ENCODE peak calls at places on chromosomes 4 and X, in four cellular contexts. One of them, this sample, is unnamed.

GRCh38 chr4:6763330-6763851 is 19.1 kb upstream of the KIAA0232 start:
- DNase-seq in suprapubic skin: no peak
- DNase-seq in body of pancreas: no peak
- DNase-seq in dorsolateral prefrontal cortex: no peak
- DNase-seq in this sample: no peak

GRCh38 chr4:34619531-34620109 is 1624.7 kb downstream of the ARAP2 start:
- DNase-seq in suprapubic skin: no peak
- DNase-seq in dorsolateral prefrontal cortex: no peak
- DNase-seq in body of pancreas: no peak
- DNase-seq in this sample: no peak

GRCh38 chr4:152534541-152535231 is 1.2 kb downstream of the FBXW7 start:
- DNase-seq in dorsolateral prefrontal cortex: peak
- DNase-seq in suprapubic skin: peak
- DNase-seq in body of pancreas: peak
- DNase-seq in this sample: peak

GRCh38 chrX:1453951-1454785 is 1.5 kb upstream of the ASMTL start:
- DNase-seq in dorsolateral prefrontal cortex: peak
- DNase-seq in body of pancreas: peak
- DNase-seq in suprapubic skin: peak
- DNase-seq in this sample: peak

GRCh38 chr4:153799708-153800074 is 10.8 kb upstream of the SFRP2 start:
- DNase-seq in dorsolateral prefrontal cortex: no peak
- DNase-seq in suprapubic skin: no peak
- DNase-seq in body of pancreas: no peak
- DNase-seq in this sample: no peak

GRCh38 chr4:110371016-110371795 is 104.7 kb upstream of the ENPEP start:
- DNase-seq in body of pancreas: no peak
- DNase-seq in dorsolateral prefrontal cortex: no peak
- DNase-seq in suprapubic skin: no peak
- DNase-seq in this sample: peak

GRCh38 chrX:36957425-36958328 is 50.5 kb upstream of the FAM47C start:
- DNase-seq in body of pancreas: peak
- DNase-seq in suprapubic skin: no peak
- DNase-seq in dorsolateral prefrontal cortex: no peak
- DNase-seq in this sample: peak

GRCh38 chrX:136779346-136779781 is 1.4 kb downstream of the ARHGEF6 start:
- DNase-seq in body of pancreas: no peak
- DNase-seq in suprapubic skin: no peak
- DNase-seq in dorsolateral prefrontal cortex: no peak
- DNase-seq in this sample: no peak

GRCh38 chr4:77817304-77818076 is 1.7 kb downstream of the CNOT6L start:
- DNase-seq in suprapubic skin: no peak
- DNase-seq in dorsolateral prefrontal cortex: no peak
- DNase-seq in body of pancreas: peak
- DNase-seq in this sample: no peak

GRCh38 chr4:142563682-142564291 is 282.3 kb downstream of the INPP4B start:
- DNase-seq in dorsolateral prefrontal cortex: no peak
- DNase-seq in suprapubic skin: no peak
- DNase-seq in body of pancreas: no peak
- DNase-seq in this sample: no peak

GRCh38 chrX:2566044-2566443 is 65.3 kb upstream of the DHRSX start:
- DNase-seq in suprapubic skin: no peak
- DNase-seq in body of pancreas: no peak
- DNase-seq in dorsolateral prefrontal cortex: no peak
- DNase-seq in this sample: no peak

GRCh38 chr4:138235419-138235952 is 6.7 kb downstream of the SLC7A11 start:
- DNase-seq in dorsolateral prefrontal cortex: no peak
- DNase-seq in suprapubic skin: no peak
- DNase-seq in body of pancreas: no peak
- DNase-seq in this sample: peak

GRCh38 chrX:148309413-148309812 is 191.0 kb upstream of the AFF2 start:
- DNase-seq in suprapubic skin: no peak
- DNase-seq in body of pancreas: no peak
- DNase-seq in dorsolateral prefrontal cortex: no peak
- DNase-seq in this sample: no peak

GRCh38 chr4:150231108-150231770 is 153.0 kb downstream of the DCLK2 start:
- DNase-seq in suprapubic skin: no peak
- DNase-seq in body of pancreas: no peak
- DNase-seq in dorsolateral prefrontal cortex: no peak
- DNase-seq in this sample: no peak

GRCh38 chr4:162010362-162010761 is 153.4 kb downstream of the FSTL5 start:
- DNase-seq in suprapubic skin: no peak
- DNase-seq in body of pancreas: no peak
- DNase-seq in dorsolateral prefrontal cortex: no peak
- DNase-seq in this sample: no peak

GRCh38 chr4:151719045-151719743 is 41.6 kb downstream of the GATB start:
- DNase-seq in suprapubic skin: no peak
- DNase-seq in body of pancreas: no peak
- DNase-seq in dorsolateral prefrontal cortex: no peak
- DNase-seq in this sample: peak

DNA sequence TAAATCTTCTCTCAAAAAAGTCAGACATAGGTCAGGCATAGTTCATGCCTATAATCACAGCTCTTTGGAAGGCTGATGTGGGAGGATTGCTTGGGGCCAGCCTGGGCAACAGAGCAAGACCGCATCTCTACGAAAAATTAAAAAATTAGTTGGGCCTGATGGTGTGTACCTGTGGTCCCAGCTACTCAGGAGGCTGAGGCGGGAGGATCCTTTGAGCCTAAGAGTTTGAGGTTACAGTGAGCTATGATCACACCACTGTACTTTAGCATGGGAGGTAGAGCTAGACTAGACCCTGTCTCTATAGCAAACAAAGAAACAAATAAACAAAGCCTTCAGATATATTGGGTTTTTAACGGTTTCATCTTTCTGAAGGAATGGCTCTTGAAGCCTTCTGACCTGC is 62.2 kb downstream of the DIPK2B start:
- DNase-seq in suprapubic skin: no peak
- DNase-seq in body of pancreas: no peak
- DNase-seq in dorsolateral prefrontal cortex: no peak
- DNase-seq in this sample: no peak
- H3K4me3 ChIP-seq in suprapubic skin: no peak
- H3K4me3 ChIP-seq in body of pancreas: no peak
- H3K4me3 ChIP-seq in dorsolateral prefrontal cortex: no peak
- H3K4me3 ChIP-seq in this sample: no peak

GRCh38 chr4:26787461-26788340 is 72.9 kb upstream of the STIM2 start:
- DNase-seq in suprapubic skin: no peak
- DNase-seq in dorsolateral prefrontal cortex: no peak
- DNase-seq in body of pancreas: peak
- DNase-seq in this sample: peak
- H3K27ac ChIP-seq in suprapubic skin: peak
- H3K27ac ChIP-seq in dorsolateral prefrontal cortex: no peak
- H3K27ac ChIP-seq in body of pancreas: peak
- H3K27ac ChIP-seq in this sample: peak

GRCh38 chr4:147780137-147780777 is 48.4 kb downstream of the ARHGAP10 start:
- DNase-seq in dorsolateral prefrontal cortex: no peak
- DNase-seq in suprapubic skin: no peak
- DNase-seq in body of pancreas: no peak
- DNase-seq in this sample: no peak
- H3K4me3 ChIP-seq in dorsolateral prefrontal cortex: no peak
- H3K4me3 ChIP-seq in suprapubic skin: no peak
- H3K4me3 ChIP-seq in body of pancreas: no peak
- H3K4me3 ChIP-seq in this sample: no peak

DNA sequence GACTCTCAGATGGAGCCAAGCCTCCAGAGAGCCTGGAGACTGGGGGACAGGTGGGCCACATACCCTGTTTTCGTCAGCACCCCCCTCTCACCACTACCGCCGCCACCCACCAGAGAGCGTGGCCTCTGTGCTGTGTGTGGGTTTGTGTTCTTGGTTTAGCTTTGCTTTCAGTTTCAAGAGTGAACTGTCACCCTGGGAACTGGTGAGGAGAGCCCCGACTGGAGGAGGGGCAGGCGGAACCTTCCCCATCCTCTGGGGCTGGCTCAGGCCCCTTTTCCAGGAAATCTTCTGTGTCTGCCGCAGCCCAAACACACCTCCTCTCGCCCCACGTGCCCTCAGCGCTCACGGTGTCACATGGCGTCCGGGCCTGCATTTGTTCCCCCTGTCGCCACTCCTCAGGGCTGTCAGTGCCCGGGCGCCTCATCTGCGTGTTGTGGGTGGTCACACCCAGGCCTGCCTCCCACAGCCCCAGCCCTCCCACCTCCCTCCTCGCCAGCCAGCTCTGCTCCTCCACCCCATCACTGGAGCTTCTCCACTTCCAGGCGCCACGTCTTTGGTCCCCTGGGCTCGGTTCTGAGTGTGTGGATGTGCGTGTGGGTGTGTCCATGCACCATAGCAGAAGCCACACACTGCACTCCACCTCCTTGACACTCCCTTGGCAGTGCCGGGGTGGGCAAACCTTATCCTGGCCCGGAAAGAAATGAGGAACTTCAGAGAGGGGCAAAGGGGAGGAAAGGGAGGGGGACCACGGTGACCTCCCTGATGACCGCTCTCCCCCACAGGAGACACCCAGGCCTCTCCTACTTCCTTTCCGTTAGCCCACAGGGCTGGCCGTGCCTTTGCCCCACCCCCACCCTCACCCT is 27.8 kb downstream of the ELF4 start:
- DNase-seq in dorsolateral prefrontal cortex: no peak
- DNase-seq in body of pancreas: no peak
- DNase-seq in suprapubic skin: peak
- DNase-seq in this sample: no peak
- H3K27ac ChIP-seq in dorsolateral prefrontal cortex: no peak
- H3K27ac ChIP-seq in body of pancreas: no peak
- H3K27ac ChIP-seq in suprapubic skin: peak
- H3K27ac ChIP-seq in this sample: no peak

GRCh38 chrX:53319614-53320542 is 38.5 kb upstream of the IQSEC2 start:
- DNase-seq in suprapubic skin: no peak
- DNase-seq in body of pancreas: peak
- DNase-seq in dorsolateral prefrontal cortex: no peak
- DNase-seq in this sample: no peak
- H3K4me3 ChIP-seq in suprapubic skin: peak
- H3K4me3 ChIP-seq in body of pancreas: peak
- H3K4me3 ChIP-seq in dorsolateral prefrontal cortex: peak
- H3K4me3 ChIP-seq in this sample: peak

GRCh38 chr4:173524218-173525117 is 5.6 kb downstream of the HAND2 start:
- DNase-seq in suprapubic skin: no peak
- DNase-seq in body of pancreas: no peak
- DNase-seq in dorsolateral prefrontal cortex: no peak
- DNase-seq in this sample: no peak

GRCh38 chr4:173526724-173527102 is 3.3 kb downstream of the HAND2 start:
- DNase-seq in dorsolateral prefrontal cortex: no peak
- DNase-seq in suprapubic skin: no peak
- DNase-seq in body of pancreas: no peak
- DNase-seq in this sample: no peak

GRCh38 chr4:173526034-173526482 is 4.0 kb downstream of the HAND2 start:
- DNase-seq in body of pancreas: no peak
- DNase-seq in dorsolateral prefrontal cortex: no peak
- DNase-seq in suprapubic skin: no peak
- DNase-seq in this sample: no peak

GRCh38 chr4:173527103-173527876 is 2.7 kb downstream of the HAND2 start:
- DNase-seq in dorsolateral prefrontal cortex: no peak
- DNase-seq in suprapubic skin: no peak
- DNase-seq in body of pancreas: no peak
- DNase-seq in this sample: no peak

GRCh38 chr4:173525118-173526033 is 4.7 kb downstream of the HAND2 start:
- DNase-seq in body of pancreas: no peak
- DNase-seq in suprapubic skin: no peak
- DNase-seq in dorsolateral prefrontal cortex: no peak
- DNase-seq in this sample: no peak
- H3K27ac ChIP-seq in body of pancreas: no peak
- H3K27ac ChIP-seq in suprapubic skin: no peak
- H3K27ac ChIP-seq in dorsolateral prefrontal cortex: no peak
- H3K27ac ChIP-seq in this sample: no peak

GRCh38 chr4:126955292-126956191 is 677.2 kb upstream of the INTU start:
- DNase-seq in suprapubic skin: no peak
- DNase-seq in dorsolateral prefrontal cortex: no peak
- DNase-seq in body of pancreas: no peak
- DNase-seq in this sample: no peak
- H3K4me3 ChIP-seq in suprapubic skin: no peak
- H3K4me3 ChIP-seq in dorsolateral prefrontal cortex: no peak
- H3K4me3 ChIP-seq in body of pancreas: no peak
- H3K4me3 ChIP-seq in this sample: no peak

This sample was measured in A673.